ENCODE peak calls at places on chromosomes 13 and 19, in six cellular contexts. Q, O, X, L, S and G are unnamed samples.

GRCh38 chr13:98697833-98698232 is 54.6 kb downstream of the SLC15A1 start:
- DNase-seq in X (no peak), O (no peak), Q (no peak), S (no peak), L (no peak), G (no peak)

GRCh38 chr19:45406165-45406956 is at the start of gene POLR1G:
- DNase-seq in O (peak; percentile 92), Q (peak; percentile 87), X (no peak), S (peak; percentile 82), L (peak; percentile 75), G (no peak)

GRCh38 chr13:104750377-104750776 is 1684.2 kb upstream of the SLC10A2 start:
- DNase-seq in S (no peak), Q (no peak), L (no peak), O (no peak), X (no peak), G (no peak)

GRCh38 chr19:662207-662961 is 630 bp downstream of the RNF126 start:
- DNase-seq in X (no peak), Q (peak; percentile 72), O (no peak), L (no peak), S (peak; percentile 77), G (no peak)

GRCh38 chr19:38250821-38251563 is 5.2 kb downstream of the PPP1R14A start:
- DNase-seq in L (no peak), X (no peak), Q (peak; percentile 91), O (no peak), S (no peak), G (no peak)

GRCh38 chr19:46785054-46785979 is 3.1 kb downstream of the SLC1A5 start:
- DNase-seq in X (no peak), S (no peak), Q (no peak), L (no peak), O (no peak), G (no peak)

GRCh38 chr19:860481-861098 is 1.1 kb downstream of the CFD start:
- DNase-seq in S (peak; percentile 60), X (no peak), Q (peak; percentile 82), L (no peak), O (peak; percentile 75), G (no peak)

GRCh38 chr19:17090501-17091074 is 15.0 kb downstream of the MYO9B start:
- DNase-seq in L (no peak), X (no peak), O (no peak), Q (no peak), S (no peak), G (no peak)

GRCh38 chr13:87678353-87678752 is 7.2 kb downstream of the SLITRK5 start:
- DNase-seq in O (no peak), X (no peak), Q (no peak), S (no peak), L (no peak), G (no peak)

GRCh38 chr19:9674669-9675357 is at the start of gene ZNF562:
- DNase-seq in S (peak; percentile 85), L (peak; percentile 56), O (peak; percentile 89), Q (peak; percentile 94), X (peak; percentile 35), G (peak; percentile 52)

GRCh38 chr19:48741222-48741999 is 1.0 kb upstream of the RASIP1 start:
- DNase-seq in Q (peak; percentile 87), S (peak; percentile 59), O (peak; percentile 43), L (no peak), X (no peak), G (no peak)

GRCh38 chr13:32234914-32235313 is 80.2 kb downstream of the ZAR1L start:
- DNase-seq in S (no peak), O (peak; percentile 24), L (no peak), X (no peak), Q (no peak), G (no peak)

GRCh38 chr19:12967907-12968306 is 1.5 kb upstream of the DAND5 start:
- DNase-seq in L (no peak), S (no peak), X (no peak), Q (no peak), O (no peak), G (no peak)

GRCh38 chr13:105471683-105472082 is 1063.8 kb downstream of the EFNB2 start:
- DNase-seq in L (no peak), X (no peak), S (no peak), Q (no peak), O (no peak), G (peak; percentile 5)

GRCh38 chr13:94858856-94859811 is 146.8 kb upstream of the SOX21 start:
- DNase-seq in S (no peak), X (no peak), O (no peak), Q (peak; percentile 79), L (no peak), G (no peak)